ENCODE peak calls at places on chromosomes 2 and 18, in nine cellular contexts. B, K, E, N, J, Z, V, G and Y are unnamed samples.

GRCh38 chr18:26286008-26286407 is 59.8 kb downstream of the TAF4B start:
- DNase-seq in J (no peak), V (no peak), N (no peak), B (no peak), Z (no peak), G (no peak), K (no peak), E (no peak), Y (no peak)

GRCh38 chr18:62957885-62958472 is 242.6 kb downstream of the PHLPP1 start:
- DNase-seq in J (no peak), N (no peak), B (no peak), V (no peak), K (no peak), G (no peak), E (no peak), Z (no peak), Y (no peak)

GRCh38 chr18:24819141-24819890 is 358.9 kb downstream of the HRH4 start:
- DNase-seq in E (no peak), J (no peak), K (no peak), N (no peak), V (no peak), B (no peak), G (no peak), Z (no peak), Y (peak)

GRCh38 chr2:231680992-231681852 is 27.1 kb upstream of the PTMA start:
- DNase-seq in E (peak), B (peak), V (no peak), K (peak), N (peak), Z (peak), J (peak), G (peak), Y (no peak)

GRCh38 chr2:118772487-118773200 is 74.8 kb downstream of the EN1 start:
- DNase-seq in N (no peak), K (no peak), E (no peak), J (no peak), G (no peak), Z (no peak), B (peak), V (no peak), Y (no peak)

GRCh38 chr18:64803471-64803870 is 654.6 kb upstream of the LINC00305 start:
- DNase-seq in K (no peak), V (no peak), Z (no peak), J (no peak), N (no peak), E (no peak), B (peak), G (no peak), Y (no peak)

GRCh38 chr2:235048549-235048948 is 96.7 kb downstream of the SH3BP4 start:
- DNase-seq in G (no peak), N (no peak), B (peak), E (no peak), K (no peak), V (no peak), J (no peak), Z (no peak), Y (no peak)

GRCh38 chr2:26229595-26229994 is 14.8 kb downstream of the HADHA start:
- DNase-seq in J (no peak), B (no peak), Z (no peak), G (no peak), E (no peak), K (no peak), N (no peak), V (no peak), Y (no peak)

GRCh38 chr2:182360012-182360662 is 66.7 kb downstream of the PDE1A start:
- DNase-seq in N (no peak), B (no peak), Z (no peak), K (no peak), E (no peak), G (no peak), J (no peak), V (no peak), Y (no peak)

GRCh38 chr18:28167835-28168349 is 9.0 kb downstream of the CDH2 start:
- DNase-seq in Z (no peak), G (no peak), V (no peak), N (no peak), E (no peak), K (no peak), J (no peak), B (no peak), Y (no peak)